ENCODE peak calls at places on chromosomes 12 and 14, in four cellular contexts. One of them, this sample, is unnamed.

GRCh38 chr12:31215521-31216232 is 110.3 kb downstream of the SINHCAF start:
- ATAC-seq in right cardiac atrium: peak
- ATAC-seq in CD8-positive, alpha-beta T cell: no peak
- ATAC-seq in HepG2: peak
- ATAC-seq in this sample: no peak

GRCh38 chr12:76946451-76946850 is 67.6 kb upstream of the CSRP2 start:
- ATAC-seq in right cardiac atrium: no peak
- ATAC-seq in CD8-positive, alpha-beta T cell: no peak
- ATAC-seq in HepG2: no peak
- ATAC-seq in this sample: no peak

GRCh38 chr12:67911293-67911637 is 78.0 kb upstream of the IFNG-AS1 start:
- ATAC-seq in right cardiac atrium: peak
- ATAC-seq in CD8-positive, alpha-beta T cell: no peak
- ATAC-seq in HepG2: no peak
- ATAC-seq in this sample: no peak

GRCh38 chr14:58430156-58430555 is 2.6 kb downstream of the KIAA0586 start:
- ATAC-seq in right cardiac atrium: no peak
- ATAC-seq in CD8-positive, alpha-beta T cell: no peak
- ATAC-seq in HepG2: no peak
- ATAC-seq in this sample: no peak

GRCh38 chr14:55701638-55702037 is 121.6 kb downstream of the KTN1 start:
- ATAC-seq in right cardiac atrium: no peak
- ATAC-seq in CD8-positive, alpha-beta T cell: no peak
- ATAC-seq in HepG2: no peak
- ATAC-seq in this sample: no peak

GRCh38 chr14:80658733-80659132 is 282.8 kb downstream of the CEP128 start:
- ATAC-seq in right cardiac atrium: no peak
- ATAC-seq in CD8-positive, alpha-beta T cell: no peak
- ATAC-seq in HepG2: peak
- ATAC-seq in this sample: no peak

GRCh38 chr12:39605996-39606395 is 13.6 kb downstream of the ABCD2 start:
- ATAC-seq in right cardiac atrium: no peak
- ATAC-seq in CD8-positive, alpha-beta T cell: no peak
- ATAC-seq in HepG2: no peak
- ATAC-seq in this sample: no peak

GRCh38 chr12:94980577-94980976 is 22.9 kb downstream of the NDUFA12 start:
- ATAC-seq in right cardiac atrium: no peak
- ATAC-seq in CD8-positive, alpha-beta T cell: peak
- ATAC-seq in HepG2: no peak
- ATAC-seq in this sample: no peak

GRCh38 chr12:120538281-120539156 is 4.4 kb downstream of the RNF10 start:
- ATAC-seq in right cardiac atrium: peak
- ATAC-seq in CD8-positive, alpha-beta T cell: no peak
- ATAC-seq in HepG2: peak
- ATAC-seq in this sample: peak
- H3K4me3 ChIP-seq in right cardiac atrium: peak
- H3K4me3 ChIP-seq in CD8-positive, alpha-beta T cell: peak
- H3K4me3 ChIP-seq in HepG2: peak
- H3K4me3 ChIP-seq in this sample: peak

DNA sequence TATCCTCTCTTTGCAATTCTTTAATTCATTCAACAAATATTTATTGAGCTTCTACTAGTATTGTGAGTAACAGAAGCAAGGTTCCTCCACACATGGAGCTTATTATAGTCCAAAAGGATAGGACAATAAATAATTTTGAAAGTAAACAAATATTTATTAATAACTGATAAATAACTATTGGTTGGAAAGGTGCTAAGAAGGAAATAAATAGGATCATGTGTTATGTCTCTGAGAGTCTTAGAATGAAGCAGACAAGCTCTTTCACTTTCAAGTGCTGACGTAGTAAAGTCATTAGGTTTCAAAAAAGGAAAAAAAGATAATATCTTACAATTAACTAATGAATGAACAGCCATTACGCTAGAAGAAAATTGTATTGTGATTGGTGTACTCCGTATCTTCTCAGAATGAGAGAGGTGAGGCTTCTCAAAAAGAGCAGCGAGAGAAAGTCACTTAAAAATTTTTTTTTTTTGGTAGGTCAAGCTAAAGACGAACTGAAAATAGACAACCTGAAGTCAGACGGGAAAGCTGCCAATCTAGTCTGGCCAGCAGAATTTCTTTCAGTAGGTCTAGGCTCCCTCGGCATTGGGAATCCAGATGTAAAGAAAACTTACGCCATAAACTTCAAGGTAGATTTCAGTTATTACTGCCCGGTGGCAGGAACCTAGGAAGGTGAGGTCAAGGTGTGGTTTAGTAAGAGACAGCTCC is 625 bp upstream of the LEMD3 start:
- ATAC-seq in right cardiac atrium: no peak
- ATAC-seq in CD8-positive, alpha-beta T cell: no peak
- ATAC-seq in HepG2: no peak
- ATAC-seq in this sample: peak
- H3K4me3 ChIP-seq in right cardiac atrium: peak
- H3K4me3 ChIP-seq in CD8-positive, alpha-beta T cell: peak
- H3K4me3 ChIP-seq in HepG2: peak
- H3K4me3 ChIP-seq in this sample: peak

GRCh38 chr12:121712462-121713256 is at the start of gene TMEM120B:
- ATAC-seq in right cardiac atrium: peak
- ATAC-seq in CD8-positive, alpha-beta T cell: peak
- ATAC-seq in HepG2: peak
- ATAC-seq in this sample: peak

GRCh38 chr12:121709478-121709890 is 3.1 kb upstream of the TMEM120B start:
- ATAC-seq in right cardiac atrium: no peak
- ATAC-seq in CD8-positive, alpha-beta T cell: no peak
- ATAC-seq in HepG2: peak
- ATAC-seq in this sample: no peak

GRCh38 chr12:121711925-121712461 is 559 bp upstream of the TMEM120B start:
- ATAC-seq in right cardiac atrium: peak
- ATAC-seq in CD8-positive, alpha-beta T cell: peak
- ATAC-seq in HepG2: peak
- ATAC-seq in this sample: peak

GRCh38 chr12:121715862-121716435 is 3.4 kb downstream of the TMEM120B start:
- ATAC-seq in right cardiac atrium: no peak
- ATAC-seq in CD8-positive, alpha-beta T cell: no peak
- ATAC-seq in HepG2: no peak
- ATAC-seq in this sample: no peak

DNA sequence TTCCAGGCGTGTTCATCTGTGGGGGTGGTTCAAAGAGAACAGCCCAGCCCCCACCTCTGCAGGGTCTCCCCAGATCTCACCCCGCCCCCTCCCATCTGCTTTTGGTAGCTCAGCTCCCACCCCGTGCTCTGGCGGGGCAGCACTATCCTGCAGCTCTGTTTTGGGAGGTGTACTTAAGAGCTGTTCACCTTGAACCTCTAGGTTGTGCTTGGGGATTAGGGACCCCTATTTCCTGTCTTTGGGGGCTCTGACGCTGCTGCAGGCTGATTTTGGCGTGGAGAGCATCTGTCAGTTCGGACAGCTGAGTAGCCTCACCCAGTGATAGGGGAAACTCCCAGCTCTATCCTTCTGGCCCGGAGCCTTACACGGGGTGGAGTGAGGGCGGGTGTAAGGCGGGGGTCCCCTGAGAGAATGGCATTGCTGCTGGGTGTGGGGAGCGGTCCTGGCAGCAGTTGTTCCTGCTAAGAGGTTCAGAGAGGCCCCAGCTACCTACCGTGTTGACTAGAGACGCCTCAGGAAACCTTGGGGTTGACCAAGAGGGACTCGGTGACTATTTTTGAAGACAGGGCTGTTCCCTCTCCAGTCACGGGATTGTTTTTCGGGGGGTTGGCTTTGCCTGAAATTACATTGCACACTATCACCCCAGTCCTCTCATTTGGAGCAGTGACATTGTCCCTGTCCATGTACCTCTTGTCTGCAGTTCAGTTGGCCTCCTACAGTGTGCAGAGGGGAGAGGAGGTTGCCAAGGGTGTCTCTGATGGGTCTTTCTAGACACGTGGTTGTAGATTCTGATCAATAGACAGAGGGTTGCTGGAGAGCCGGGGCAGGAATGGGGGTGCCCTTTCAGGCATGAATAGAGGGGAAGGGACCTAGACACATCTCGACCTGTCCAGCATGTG is 954 bp downstream of the TMEM120B start:
- ATAC-seq in right cardiac atrium: peak
- ATAC-seq in CD8-positive, alpha-beta T cell: no peak
- ATAC-seq in HepG2: peak
- ATAC-seq in this sample: peak
- H3K4me3 ChIP-seq in right cardiac atrium: peak
- H3K4me3 ChIP-seq in CD8-positive, alpha-beta T cell: peak
- H3K4me3 ChIP-seq in HepG2: peak
- H3K4me3 ChIP-seq in this sample: peak

GRCh38 chr12:52690351-52691075 is 10.3 kb upstream of the KRT1 start:
- ATAC-seq in right cardiac atrium: no peak
- ATAC-seq in CD8-positive, alpha-beta T cell: no peak
- ATAC-seq in HepG2: no peak
- ATAC-seq in this sample: no peak
- H3K4me3 ChIP-seq in right cardiac atrium: peak
- H3K4me3 ChIP-seq in CD8-positive, alpha-beta T cell: peak
- H3K4me3 ChIP-seq in HepG2: no peak
- H3K4me3 ChIP-seq in this sample: peak

DNA sequence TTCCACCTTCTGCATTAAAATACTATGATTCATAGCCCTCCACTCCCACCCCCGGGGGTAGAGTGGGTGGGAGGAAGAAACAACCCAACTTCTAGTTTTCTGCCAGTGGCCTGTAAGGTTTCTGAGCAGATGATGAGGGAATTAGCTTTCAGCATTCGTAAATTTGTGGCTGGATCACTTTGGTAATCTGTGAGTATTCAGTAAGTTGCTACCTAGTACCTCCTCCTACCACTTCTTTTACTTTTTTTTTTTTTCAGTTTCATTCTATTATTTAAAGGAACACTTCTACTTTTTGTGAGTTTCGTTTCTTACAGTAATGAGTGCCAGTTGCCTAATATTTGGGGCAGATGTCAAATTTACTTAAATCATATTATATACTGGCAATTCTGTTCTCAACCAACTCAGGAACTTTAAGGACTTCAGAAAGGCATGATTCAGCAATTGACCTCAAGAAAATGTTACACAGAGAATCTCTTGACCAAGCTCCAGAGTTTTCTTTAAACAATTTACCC is 42.4 kb upstream of the EMP1 start:
- ATAC-seq in right cardiac atrium: no peak
- ATAC-seq in CD8-positive, alpha-beta T cell: no peak
- ATAC-seq in HepG2: no peak
- ATAC-seq in this sample: no peak
- H3K4me3 ChIP-seq in right cardiac atrium: no peak
- H3K4me3 ChIP-seq in CD8-positive, alpha-beta T cell: no peak
- H3K4me3 ChIP-seq in HepG2: no peak
- H3K4me3 ChIP-seq in this sample: no peak

This sample was measured in gastroesophageal sphincter.